ENCODE peak calls at places on chromosomes 6 and 20, in seven cellular contexts. K is NB4; J is hypothalamus; P is erythroblast; T is fibroblast of mammary gland; L is BJ; B is naive thymus-derived CD4-positive, alpha-beta T cell. N is an unnamed sample.

GRCh38 chr20:36310215-36310981 is 4.3 kb downstream of the DLGAP4 start:
- DNase-seq in K (no peak), L (no peak), P (no peak), B (no peak), T (no peak), J (no peak), N (no peak)

GRCh38 chr6:105560611-105561066 is 157.8 kb upstream of the PREP start:
- DNase-seq in T (peak; percentile 77), K (no peak), J (no peak), B (no peak), L (no peak), P (no peak), N (no peak)

GRCh38 chr6:13846841-13847240 is 32.5 kb upstream of the MCUR1 start:
- DNase-seq in P (peak; percentile 22), K (peak; percentile 23), B (no peak), L (no peak), J (no peak), T (no peak), N (no peak)

GRCh38 chr6:39416728-39417127 is 94.2 kb upstream of the KCNK16 start:
- DNase-seq in J (no peak), B (no peak), K (no peak), P (no peak), L (peak; percentile 94), T (peak; percentile 60), N (no peak)

GRCh38 chr20:37345339-37346231 is at the start of gene SRC:
- DNase-seq in K (peak; percentile 49), P (no peak), B (peak; percentile 37), L (peak; percentile 17), J (peak; percentile 50), T (peak; percentile 54), N (peak; percentile 43)

GRCh38 chr6:39543117-39543516 is 182.1 kb downstream of the KIF6 start:
- DNase-seq in B (no peak), K (no peak), J (no peak), T (peak; percentile 8), L (no peak), P (no peak), N (no peak)

GRCh38 chr6:47203968-47204611 is 105.6 kb downstream of the TNFRSF21 start:
- DNase-seq in T (no peak), P (no peak), K (no peak), J (no peak), B (no peak), L (no peak), N (no peak)

GRCh38 chr6:10759312-10759839 is 11.8 kb downstream of the TMEM14B start:
- DNase-seq in J (no peak), T (peak; percentile 91), B (no peak), L (peak; percentile 59), P (peak; percentile 74), K (peak; percentile 63), N (no peak)

GRCh38 chr20:45892828-45893500 is 1.8 kb downstream of the CTSA start:
- DNase-seq in L (no peak), P (no peak), T (no peak), K (peak; percentile 44), B (no peak), J (no peak), N (no peak)

GRCh38 chr6:3873051-3873450 is 23.9 kb downstream of the FAM50B start:
- DNase-seq in B (no peak), T (peak; percentile 25), P (no peak), L (no peak), J (no peak), K (no peak), N (no peak)

GRCh38 chr6:25014806-25015560 is 79.2 kb upstream of the RIPOR2 start:
- DNase-seq in P (peak; percentile 9), T (peak; percentile 88), L (peak; percentile 73), K (no peak), J (no peak), B (peak; percentile 84), N (peak; percentile 68)

GRCh38 chr6:169589699-169590257 is 112.1 kb downstream of the WDR27 start:
- DNase-seq in L (no peak), T (peak; percentile 56), K (no peak), B (peak; percentile 6), P (no peak), J (no peak), N (no peak)

GRCh38 chr6:43924222-43924702 is 154.3 kb downstream of the VEGFA start:
- DNase-seq in T (peak; percentile 49), L (no peak), J (peak; percentile 34), K (peak; percentile 96), P (no peak), B (peak; percentile 44), N (peak; percentile 56)

GRCh38 chr20:3734111-3734843 is 1.8 kb downstream of the HSPA12B start:
- DNase-seq in T (no peak), K (no peak), J (no peak), B (no peak), L (no peak), P (no peak), N (no peak)

GRCh38 chr6:147711511-147711910 is 203.0 kb downstream of the SAMD5 start:
- DNase-seq in J (no peak), B (no peak), P (no peak), K (no peak), L (peak; percentile 67), T (no peak), N (no peak)

GRCh38 chr6:169026175-169026574 is 227.5 kb downstream of the THBS2 start:
- DNase-seq in P (no peak), L (no peak), B (no peak), J (no peak), T (no peak), K (no peak), N (no peak)

GRCh38 chr20:8720089-8720488 is 348.8 kb upstream of the PLCB4 start:
- DNase-seq in P (no peak), L (no peak), K (no peak), B (no peak), T (peak; percentile 23), J (no peak), N (no peak)

GRCh38 chr6:26249959-26250805 is 114.8 kb upstream of the BTN3A2 start:
- DNase-seq in J (no peak), T (no peak), P (peak; percentile 95), K (peak; percentile 96), B (peak; percentile 82), L (no peak), N (peak; percentile 89)

GRCh38 chr6:75437451-75438185 is 56.0 kb downstream of the FILIP1 start:
- DNase-seq in J (no peak), B (no peak), T (peak; percentile 86), L (peak; percentile 28), K (no peak), P (no peak), N (no peak)

GRCh38 chr20:17732907-17733521 is 33.2 kb downstream of the BANF2 start:
- DNase-seq in J (no peak), K (no peak), B (no peak), L (no peak), T (no peak), P (no peak), N (no peak)

GRCh38 chr20:1150218-1150617 is 31.8 kb downstream of the PSMF1 start:
- DNase-seq in L (no peak), B (no peak), K (no peak), J (no peak), P (peak; percentile 22), T (peak; percentile 61), N (no peak)

GRCh38 chr6:139161817-139162284 is 27.0 kb downstream of the HECA start:
- DNase-seq in K (no peak), L (no peak), J (no peak), T (no peak), P (no peak), B (peak; percentile 73), N (no peak)

GRCh38 chr20:49381558-49382493 is 100.6 kb downstream of the KCNB1 start:
- DNase-seq in K (no peak), J (peak; percentile 69), B (no peak), L (no peak), P (no peak), T (peak; percentile 59), N (peak; percentile 85)

GRCh38 chr6:5728726-5729434 is 277.8 kb downstream of the NRN1 start:
- DNase-seq in K (peak; percentile 61), T (peak; percentile 53), B (no peak), L (no peak), P (no peak), J (no peak), N (peak; percentile 10)

GRCh38 chr6:148723484-148723883 is 23.3 kb upstream of the UST start:
- DNase-seq in T (peak; percentile 97), B (no peak), P (no peak), J (no peak), K (no peak), L (peak; percentile 93), N (no peak)

GRCh38 chr6:56579155-56579851 is 63.4 kb downstream of the DST start:
- DNase-seq in P (no peak), B (no peak), J (no peak), T (peak; percentile 36), L (no peak), K (no peak), N (no peak)

GRCh38 chr6:29227235-29227634 is 56.5 kb downstream of the OR2J2 start:
- DNase-seq in K (peak; percentile 12), L (no peak), P (no peak), J (no peak), T (no peak), B (no peak), N (no peak)

GRCh38 chr6:157269261-157269794 is 54.0 kb downstream of the TMEM242 start:
- DNase-seq in T (peak; percentile 83), J (no peak), B (no peak), L (no peak), K (no peak), P (no peak), N (peak; percentile 46)

GRCh38 chr6:142773859-142774258 is 171.1 kb downstream of the HIVEP2 start:
- DNase-seq in K (no peak), T (no peak), B (peak; percentile 17), L (no peak), P (no peak), J (no peak), N (no peak)

GRCh38 chr20:19964289-19965263 is 52.6 kb upstream of the NAA20 start:
- DNase-seq in J (no peak), L (peak; percentile 87), B (no peak), P (no peak), T (peak; percentile 97), K (peak; percentile 61), N (no peak)

GRCh38 chr6:36615018-36615761 is 21.0 kb downstream of the SRSF3 start:
- DNase-seq in J (no peak), P (peak; percentile 62), T (peak; percentile 81), K (peak; percentile 84), B (peak; percentile 55), L (no peak), N (peak; percentile 27)

GRCh38 chr6:168956884-168957730 is 296.5 kb downstream of the THBS2 start:
- DNase-seq in T (peak; percentile 86), L (peak; percentile 49), B (peak; percentile 34), K (peak; percentile 80), J (peak; percentile 64), P (peak; percentile 7), N (peak; percentile 84)

N was measured in NCI-H1092 treated with DMSO at 0.1 percent for 48 hours.